ENCODE peak calls at places on chromosomes 7 and 10, in five cellular contexts. S, R, H, V and K are unnamed samples.

GRCh38 chr10:85786401-85786899 is 580.1 kb downstream of the GRID1 start:
- DNase-seq in S (peak; percentile 78), R (no peak), H (peak; percentile 34), V (no peak), K (no peak)

GRCh38 chr10:62744136-62744535 is 60.4 kb upstream of the ADO start:
- DNase-seq in S (no peak), R (no peak), H (no peak), V (no peak), K (no peak)

GRCh38 chr10:79980711-79981110 is 31.8 kb upstream of the SFTPD start:
- DNase-seq in S (no peak), R (no peak), H (no peak), V (no peak), K (no peak)

GRCh38 chr7:51141451-51141971 is 175.1 kb downstream of the COBL start:
- DNase-seq in S (no peak), R (no peak), H (peak; percentile 5), V (no peak), K (no peak)

GRCh38 chr7:93836111-93836510 is 54.4 kb downstream of the TFPI2 start:
- DNase-seq in S (no peak), R (no peak), H (no peak), V (no peak), K (no peak)

GRCh38 chr7:136637826-136638225 is 230.6 kb upstream of the CHRM2 start:
- DNase-seq in S (no peak), R (no peak), H (no peak), V (no peak), K (no peak)

GRCh38 chr10:7312179-7312857 is 98.5 kb downstream of the SFMBT2 start:
- DNase-seq in S (peak; percentile 26), R (no peak), H (no peak), V (no peak), K (no peak)

GRCh38 chr7:101856488-101857357 is 39.3 kb downstream of the CUX1 start:
- DNase-seq in S (peak; percentile 98), R (peak; percentile 95), H (peak; percentile 97), V (peak; percentile 95), K (peak; percentile 98)

GRCh38 chr7:128838981-128839731 is 8.9 kb downstream of the FLNC start:
- DNase-seq in S (no peak), R (no peak), H (no peak), V (no peak), K (no peak)

GRCh38 chr10:69375307-69376151 is 41.2 kb downstream of the TACR2 start:
- DNase-seq in S (no peak), R (no peak), H (no peak), V (no peak), K (no peak)

GRCh38 chr10:1546431-1547110 is 190.8 kb downstream of the ADARB2 start:
- DNase-seq in S (no peak), R (no peak), H (no peak), V (no peak), K (no peak)

GRCh38 chr7:100396421-100396982 is 23.2 kb downstream of the PILRA start:
- DNase-seq in S (no peak), R (peak; percentile 93), H (no peak), V (no peak), K (peak; percentile 78)

GRCh38 chr7:22557167-22557566 is 57.2 kb upstream of the STEAP1B start:
- DNase-seq in S (no peak), R (no peak), H (no peak), V (no peak), K (no peak)

GRCh38 chr10:70791390-70792039 is 6.3 kb upstream of the TBATA start:
- DNase-seq in S (no peak), R (no peak), H (no peak), V (no peak), K (no peak)
- TF ChIP-seq GABPA in S (no peak), R (no peak), H (no peak), V (no peak), K (no peak)

DNA sequence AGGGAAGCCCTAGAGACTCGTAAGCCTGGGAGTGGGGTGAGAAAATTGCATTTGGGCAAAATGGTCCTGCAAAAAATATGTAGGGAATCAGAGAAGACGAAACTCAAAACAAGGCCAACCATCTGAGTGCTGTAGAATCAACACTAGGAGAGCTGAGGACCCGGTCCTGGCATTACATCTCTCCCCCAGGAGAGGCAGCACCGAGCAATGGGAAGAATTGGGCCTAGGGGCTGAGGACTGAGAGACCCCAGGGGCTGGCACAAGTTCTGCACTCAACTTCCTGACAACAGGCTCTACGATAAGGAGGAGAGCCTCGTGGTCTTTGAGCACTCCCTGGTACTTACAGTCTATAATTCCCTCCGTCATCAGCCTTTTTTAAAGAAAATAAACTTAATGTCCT is 47.6 kb downstream of the BPGM start:
- DNase-seq in S (peak; percentile 57), R (no peak), H (peak; percentile 30), V (no peak), K (no peak)
- TF ChIP-seq REST in S (no peak), R (no peak), H (no peak), V (no peak), K (no peak)

GRCh38 chr10:96974348-96974747 is 142.2 kb downstream of the LCOR start:
- DNase-seq in S (peak; percentile 39), R (no peak), H (no peak), V (no peak), K (no peak)
- TF ChIP-seq GABPA in S (no peak), R (no peak), H (no peak), V (no peak), K (no peak)

DNA sequence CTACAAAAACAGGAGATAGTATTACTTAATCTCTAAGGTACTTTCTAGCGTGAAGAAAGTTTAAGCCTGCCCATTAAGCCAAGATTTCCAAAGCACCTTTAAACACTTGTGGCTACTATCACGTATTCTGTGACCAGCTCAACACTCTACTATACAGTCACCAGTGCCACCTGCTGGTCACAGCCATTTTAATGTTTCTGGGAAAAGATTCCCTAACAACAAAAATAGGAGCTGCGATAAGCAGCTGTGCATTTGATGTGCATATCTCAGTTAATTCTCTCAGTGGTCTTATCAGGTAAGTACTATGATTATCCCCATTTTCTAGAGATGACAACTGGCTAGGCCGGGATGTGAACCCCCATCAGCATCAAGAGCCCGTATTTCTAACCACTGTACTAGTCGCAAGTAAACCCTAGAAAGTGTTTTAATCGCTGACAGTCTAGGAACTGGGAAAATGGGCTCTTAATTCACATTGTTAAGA is 860 bp downstream of the SEC31B start:
- DNase-seq in S (peak; percentile 71), R (no peak), H (peak; percentile 63), V (peak; percentile 65), K (no peak)
- TF ChIP-seq REST in S (no peak), R (no peak), H (no peak), V (no peak), K (no peak)

DNA sequence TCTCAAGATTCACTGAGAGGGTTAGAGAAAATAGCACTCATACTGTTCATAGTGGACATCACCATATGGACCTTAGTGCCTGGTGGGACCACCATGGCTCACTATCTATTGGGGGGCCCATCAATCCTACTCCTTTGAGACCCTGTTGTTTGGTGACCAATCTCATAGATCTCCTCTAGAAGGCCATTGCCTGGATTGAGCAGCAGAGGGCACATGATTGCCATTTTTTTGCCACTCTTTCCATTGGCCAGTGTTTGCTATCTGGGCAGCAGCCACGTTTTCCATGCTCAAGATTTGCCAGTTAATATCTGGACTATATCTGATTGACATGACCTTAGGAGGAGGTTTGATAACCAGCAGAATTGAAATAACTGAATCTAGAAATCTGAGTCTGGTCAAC is 244.5 kb downstream of the ITGB1 start:
- DNase-seq in S (no peak), R (no peak), H (no peak), V (peak; percentile 6), K (no peak)
- TF ChIP-seq GABPA in S (no peak), R (no peak), H (no peak), V (no peak), K (no peak)

GRCh38 chr10:100996678-100997363 is 2.8 kb upstream of the LZTS2 start:
- DNase-seq in S (peak; percentile 85), R (no peak), H (peak; percentile 39), V (no peak), K (peak; percentile 39)
- TF ChIP-seq REST in S (no peak), R (no peak), H (no peak), V (no peak), K (no peak)

DNA sequence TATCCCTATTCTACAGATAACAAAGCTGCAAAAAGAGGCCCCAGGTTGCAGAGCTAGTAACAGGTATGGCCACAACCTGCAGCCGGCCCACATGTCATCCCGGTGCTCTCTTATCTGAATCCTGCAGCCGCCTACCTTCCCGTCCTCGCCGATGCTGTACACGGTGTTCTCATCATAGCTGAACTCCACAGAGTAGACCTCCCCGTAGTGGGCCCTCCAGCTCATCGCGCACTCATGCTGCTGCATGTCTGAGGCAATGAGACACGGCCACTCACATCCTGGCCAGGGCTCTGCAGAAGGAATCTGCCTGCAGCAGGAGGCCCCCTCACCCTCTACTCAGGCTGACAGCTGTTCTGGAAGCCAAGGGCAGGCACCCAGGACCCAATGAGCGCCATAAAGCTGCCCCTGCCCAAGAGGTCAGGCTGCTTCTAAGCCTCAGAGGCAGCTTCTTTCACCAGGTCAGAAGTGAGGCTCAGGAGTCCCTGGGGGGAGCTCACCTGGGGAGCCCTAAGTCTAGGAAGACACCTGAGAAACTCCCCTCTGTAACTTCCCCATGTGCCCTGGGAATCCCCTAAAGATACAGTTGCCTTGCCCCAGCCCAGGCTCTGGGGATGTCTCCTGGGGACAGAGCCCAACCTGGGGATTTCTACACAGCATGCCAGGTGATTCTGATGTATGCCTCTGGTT is 17.9 kb upstream of the CYREN start:
- DNase-seq in S (no peak), R (no peak), H (no peak), V (no peak), K (no peak)
- TF ChIP-seq GABPA in S (no peak), R (no peak), H (no peak), V (no peak), K (no peak)

DNA sequence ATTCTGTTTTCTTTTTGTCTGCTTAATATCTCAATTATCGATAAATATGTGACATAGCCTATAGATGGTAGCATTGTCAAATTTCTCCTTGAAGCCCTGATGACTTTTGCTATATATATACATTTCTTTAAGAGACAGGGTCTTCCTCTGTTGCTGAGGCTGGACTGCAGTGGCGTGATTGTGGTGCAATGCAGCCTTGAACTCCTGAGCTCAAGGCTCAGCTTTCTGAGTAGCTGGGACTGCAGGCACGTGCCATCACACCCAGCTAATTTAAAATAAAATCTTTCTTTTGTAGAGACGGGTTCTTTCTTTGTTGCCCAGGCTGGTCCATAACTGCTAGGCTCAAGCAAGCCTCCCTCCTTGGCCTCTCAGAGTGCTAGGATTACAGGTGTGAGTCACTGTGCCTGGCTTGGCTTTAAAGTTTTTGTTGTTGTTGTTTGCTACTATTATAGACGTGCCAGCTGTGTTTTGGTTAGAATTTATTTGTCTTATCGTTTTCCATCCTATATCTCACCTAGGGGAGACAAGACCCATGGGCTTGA is 7.0 kb downstream of the UMAD1 start:
- DNase-seq in S (no peak), R (no peak), H (no peak), V (peak; percentile 51), K (no peak)
- TF ChIP-seq REST in S (no peak), R (no peak), H (no peak), V (no peak), K (no peak)